ENCODE peak calls at places on chromosomes 13 and 19, in ten cellular contexts. K is RCC 7860, U is G401, Z is AG10803, L is fibroblast of mammary gland, O is iPS DF 6.9, X is T-helper 9 cell, M is H4, T is HEK293T, V is fibroblast of the conjunctiva. G is an unnamed sample.

GRCh38 chr19:8403820-8404109 is 9.3 kb upstream of the MARCHF2 start:
- DNase-seq in K (no peak), U (no peak), Z (no peak), L (no peak), O (no peak), X (no peak), M (no peak), T (no peak), V (no peak), G (no peak)

GRCh38 chr19:5913739-5914357 is at the start of gene CAPS:
- DNase-seq in K (peak), U (no peak), Z (peak), L (peak), O (no peak), X (no peak), M (peak), T (no peak), V (peak), G (peak)

GRCh38 chr19:3335431-3336350 is 30.7 kb upstream of the NFIC start:
- DNase-seq in K (peak), U (no peak), Z (peak), L (peak), O (no peak), X (no peak), M (peak), T (no peak), V (peak), G (no peak)

GRCh38 chr19:47518139-47518538 is 3.3 kb upstream of the NAPA start:
- DNase-seq in K (no peak), U (no peak), Z (no peak), L (no peak), O (no peak), X (no peak), M (no peak), T (no peak), V (no peak), G (no peak)

GRCh38 chr13:107192289-107192688 is 624.4 kb upstream of the ARGLU1 start:
- DNase-seq in K (no peak), U (no peak), Z (no peak), L (no peak), O (no peak), X (no peak), M (peak), T (no peak), V (no peak), G (no peak)

GRCh38 chr13:112204881-112205327 is 138.0 kb downstream of the SOX1 start:
- DNase-seq in K (no peak), U (no peak), Z (no peak), L (no peak), O (peak), X (no peak), M (no peak), T (no peak), V (no peak), G (no peak)

GRCh38 chr13:77492982-77493381 is 42.5 kb upstream of the SCEL start:
- DNase-seq in K (no peak), U (peak), Z (no peak), L (peak), O (no peak), X (no peak), M (peak), T (peak), V (peak), G (peak)

GRCh38 chr19:30324982-30325381 is 47.2 kb upstream of the ZNF536 start:
- DNase-seq in K (no peak), U (no peak), Z (no peak), L (no peak), O (no peak), X (no peak), M (no peak), T (no peak), V (no peak), G (no peak)

GRCh38 chr19:57002195-57002601 is 117.6 kb upstream of the USP29 start:
- DNase-seq in K (no peak), U (no peak), Z (no peak), L (no peak), O (no peak), X (no peak), M (no peak), T (no peak), V (no peak), G (no peak)

GRCh38 chr19:48190288-48191284 is 20.1 kb downstream of the ZSWIM9 start:
- DNase-seq in K (no peak), U (peak), Z (no peak), L (peak), O (peak), X (peak), M (peak), T (peak), V (peak), G (peak)

GRCh38 chr19:45613926-45614725 is 12.1 kb upstream of the GPR4 start:
- DNase-seq in K (peak), U (no peak), Z (peak), L (peak), O (no peak), X (no peak), M (peak), T (no peak), V (peak), G (peak)